ENCODE peak calls at places on chromosomes 5 and 9, in four cellular contexts. One of them, this sample, is unnamed.

GRCh38 chr5:179265529-179266290 is 79.6 kb downstream of the ADAMTS2 start:
- DNase-seq in cardiac fibroblast: peak
- DNase-seq in astrocyte of the cerebellum: peak
- DNase-seq in fibroblast of lung: peak
- DNase-seq in this sample: peak

GRCh38 chr5:103476776-103477175 is 85.8 kb downstream of the NUDT12 start:
- DNase-seq in astrocyte of the cerebellum: no peak
- DNase-seq in fibroblast of lung: no peak
- DNase-seq in cardiac fibroblast: no peak
- DNase-seq in this sample: no peak

GRCh38 chr5:74212336-74212735 is 428.2 kb downstream of the ENC1 start:
- DNase-seq in fibroblast of lung: peak
- DNase-seq in cardiac fibroblast: peak
- DNase-seq in astrocyte of the cerebellum: no peak
- DNase-seq in this sample: no peak

GRCh38 chr9:91246842-91247241 is 114.9 kb downstream of the AUH start:
- DNase-seq in astrocyte of the cerebellum: no peak
- DNase-seq in cardiac fibroblast: peak
- DNase-seq in fibroblast of lung: peak
- DNase-seq in this sample: no peak

GRCh38 chr5:180137401-180138213 is 66.0 kb upstream of the RNF130 start:
- DNase-seq in cardiac fibroblast: no peak
- DNase-seq in fibroblast of lung: no peak
- DNase-seq in astrocyte of the cerebellum: no peak
- DNase-seq in this sample: no peak

GRCh38 chr5:107617052-107617451 is 53.7 kb downstream of the EFNA5 start:
- DNase-seq in fibroblast of lung: no peak
- DNase-seq in astrocyte of the cerebellum: no peak
- DNase-seq in cardiac fibroblast: no peak
- DNase-seq in this sample: no peak

GRCh38 chr5:93717162-93717561 is 24.2 kb downstream of the POU5F2 start:
- DNase-seq in cardiac fibroblast: peak
- DNase-seq in astrocyte of the cerebellum: peak
- DNase-seq in fibroblast of lung: peak
- DNase-seq in this sample: no peak

GRCh38 chr9:100419166-100419565 is 7.8 kb upstream of the MSANTD3 start:
- DNase-seq in fibroblast of lung: no peak
- DNase-seq in cardiac fibroblast: no peak
- DNase-seq in astrocyte of the cerebellum: no peak
- DNase-seq in this sample: no peak

GRCh38 chr9:8764041-8764440 is 964.5 kb upstream of the DMAC1 start:
- DNase-seq in cardiac fibroblast: peak
- DNase-seq in astrocyte of the cerebellum: no peak
- DNase-seq in fibroblast of lung: peak
- DNase-seq in this sample: peak

GRCh38 chr5:41408676-41409443 is 101.5 kb downstream of the PLCXD3 start:
- DNase-seq in fibroblast of lung: peak
- DNase-seq in astrocyte of the cerebellum: no peak
- DNase-seq in cardiac fibroblast: peak
- DNase-seq in this sample: no peak

GRCh38 chr9:136255896-136256890 is 10.6 kb upstream of the QSOX2 start:
- DNase-seq in astrocyte of the cerebellum: no peak
- DNase-seq in fibroblast of lung: no peak
- DNase-seq in cardiac fibroblast: no peak
- DNase-seq in this sample: no peak

GRCh38 chr5:179623906-179624741 is 653 bp upstream of the HNRNPH1 start:
- DNase-seq in astrocyte of the cerebellum: peak
- DNase-seq in fibroblast of lung: peak
- DNase-seq in cardiac fibroblast: peak
- DNase-seq in this sample: peak

GRCh38 chr9:113620016-113620376 is 156.5 kb downstream of the RGS3 start:
- DNase-seq in fibroblast of lung: no peak
- DNase-seq in cardiac fibroblast: no peak
- DNase-seq in astrocyte of the cerebellum: no peak
- DNase-seq in this sample: no peak

GRCh38 chr9:112361602-112362001 is 18.3 kb upstream of the HSDL2 start:
- DNase-seq in astrocyte of the cerebellum: peak
- DNase-seq in fibroblast of lung: peak
- DNase-seq in cardiac fibroblast: peak
- DNase-seq in this sample: no peak

GRCh38 chr5:170748986-170749385 is 34.5 kb upstream of the GABRP start:
- DNase-seq in fibroblast of lung: no peak
- DNase-seq in cardiac fibroblast: no peak
- DNase-seq in astrocyte of the cerebellum: no peak
- DNase-seq in this sample: no peak

GRCh38 chr5:125756456-125756855 is 666.8 kb upstream of the GRAMD2B start:
- DNase-seq in cardiac fibroblast: peak
- DNase-seq in astrocyte of the cerebellum: no peak
- DNase-seq in fibroblast of lung: peak
- DNase-seq in this sample: no peak

GRCh38 chr5:119721775-119722174 is 92.4 kb downstream of the FAM170A start:
- DNase-seq in cardiac fibroblast: no peak
- DNase-seq in astrocyte of the cerebellum: no peak
- DNase-seq in fibroblast of lung: no peak
- DNase-seq in this sample: no peak

GRCh38 chr9:97969014-97969413 is 14.1 kb upstream of the ANP32B start:
- DNase-seq in fibroblast of lung: no peak
- DNase-seq in cardiac fibroblast: no peak
- DNase-seq in astrocyte of the cerebellum: no peak
- DNase-seq in this sample: no peak

GRCh38 chr5:37002176-37002751 is 125.7 kb downstream of the NIPBL start:
- DNase-seq in astrocyte of the cerebellum: no peak
- DNase-seq in fibroblast of lung: no peak
- DNase-seq in cardiac fibroblast: no peak
- DNase-seq in this sample: no peak

GRCh38 chr5:122120957-122121356 is 8.4 kb upstream of the ZNF474 start:
- DNase-seq in astrocyte of the cerebellum: no peak
- DNase-seq in fibroblast of lung: no peak
- DNase-seq in cardiac fibroblast: peak
- DNase-seq in this sample: no peak

GRCh38 chr9:21479152-21479702 is 2.9 kb downstream of the IFNE start:
- DNase-seq in fibroblast of lung: no peak
- DNase-seq in cardiac fibroblast: no peak
- DNase-seq in astrocyte of the cerebellum: no peak
- DNase-seq in this sample: no peak

GRCh38 chr9:21470126-21470525 is 12.0 kb downstream of the IFNE start:
- DNase-seq in cardiac fibroblast: no peak
- DNase-seq in fibroblast of lung: no peak
- DNase-seq in astrocyte of the cerebellum: no peak
- DNase-seq in this sample: no peak

GRCh38 chr9:21477466-21477865 is 4.6 kb downstream of the IFNE start:
- DNase-seq in fibroblast of lung: no peak
- DNase-seq in cardiac fibroblast: no peak
- DNase-seq in astrocyte of the cerebellum: no peak
- DNase-seq in this sample: no peak

GRCh38 chr9:21473236-21473635 is 8.9 kb downstream of the IFNE start:
- DNase-seq in fibroblast of lung: no peak
- DNase-seq in cardiac fibroblast: no peak
- DNase-seq in astrocyte of the cerebellum: no peak
- DNase-seq in this sample: no peak
- H3K4me3 ChIP-seq in fibroblast of lung: no peak
- H3K4me3 ChIP-seq in cardiac fibroblast: no peak
- H3K4me3 ChIP-seq in astrocyte of the cerebellum: no peak
- H3K4me3 ChIP-seq in this sample: no peak

DNA sequence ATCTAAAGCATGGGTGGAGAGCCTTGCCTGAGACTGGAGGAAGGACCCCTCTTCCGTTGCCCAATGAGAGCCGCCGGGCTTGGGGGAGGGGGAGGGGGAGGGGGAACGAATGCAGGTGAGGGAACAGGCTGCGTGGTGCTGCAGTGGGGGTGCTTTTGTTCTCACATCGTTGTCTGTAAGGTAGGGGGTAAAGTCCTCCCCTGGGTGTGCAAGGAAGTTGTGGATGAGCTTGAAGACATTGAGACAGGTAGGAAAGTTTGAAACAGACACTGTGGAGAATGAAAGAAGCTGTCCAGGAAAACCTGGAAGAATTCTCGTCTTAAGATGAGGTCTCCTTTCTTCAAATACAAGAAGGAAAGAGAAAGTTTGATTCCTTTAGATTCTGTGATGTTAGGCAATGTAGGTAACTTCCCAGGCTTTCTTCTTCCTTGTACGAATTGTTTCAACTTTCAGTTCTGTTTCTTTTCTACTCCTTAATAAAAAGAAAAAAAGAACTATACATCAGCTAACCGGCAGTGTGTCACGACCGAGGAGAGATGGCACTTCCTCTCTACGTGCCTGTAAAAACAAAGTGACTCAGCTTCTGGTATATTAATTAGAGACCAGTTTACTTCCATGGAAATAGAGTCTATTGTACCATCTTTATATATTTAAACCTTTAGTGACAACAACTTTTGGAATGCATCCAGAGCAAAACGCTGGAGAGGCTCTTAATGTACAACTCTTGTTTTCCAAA is 94.3 kb upstream of the LIFR start:
- DNase-seq in astrocyte of the cerebellum: no peak
- DNase-seq in fibroblast of lung: peak
- DNase-seq in cardiac fibroblast: peak
- DNase-seq in this sample: peak
- H3K4me3 ChIP-seq in astrocyte of the cerebellum: no peak
- H3K4me3 ChIP-seq in fibroblast of lung: no peak
- H3K4me3 ChIP-seq in cardiac fibroblast: no peak
- H3K4me3 ChIP-seq in this sample: no peak

GRCh38 chr5:181236954-181237641 is 6.6 kb downstream of the RACK1 start:
- DNase-seq in astrocyte of the cerebellum: no peak
- DNase-seq in fibroblast of lung: no peak
- DNase-seq in cardiac fibroblast: no peak
- DNase-seq in this sample: no peak
- H3K4me3 ChIP-seq in astrocyte of the cerebellum: no peak
- H3K4me3 ChIP-seq in fibroblast of lung: no peak
- H3K4me3 ChIP-seq in cardiac fibroblast: no peak
- H3K4me3 ChIP-seq in this sample: no peak

DNA sequence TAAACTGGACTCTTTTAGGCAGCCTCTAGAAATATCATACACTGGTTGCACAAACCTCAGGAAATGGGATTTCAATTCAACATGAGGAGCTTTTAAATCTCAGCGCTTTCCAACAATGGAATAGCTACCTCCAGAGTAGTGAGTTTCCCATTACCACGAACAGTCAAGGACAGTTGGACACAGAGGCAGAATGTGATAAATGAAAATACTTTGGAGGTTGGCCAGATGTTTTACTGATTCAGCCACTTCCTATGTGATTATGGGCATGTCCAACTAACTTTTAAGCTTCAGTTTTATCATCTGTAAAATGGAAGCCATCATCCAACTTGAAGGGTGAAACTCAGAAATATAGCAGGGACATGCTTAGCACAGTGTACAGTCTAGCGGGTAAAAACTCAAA is 2.1 kb downstream of the FBXW2 start:
- DNase-seq in fibroblast of lung: no peak
- DNase-seq in cardiac fibroblast: peak
- DNase-seq in astrocyte of the cerebellum: no peak
- DNase-seq in this sample: no peak
- H3K4me3 ChIP-seq in fibroblast of lung: no peak
- H3K4me3 ChIP-seq in cardiac fibroblast: no peak
- H3K4me3 ChIP-seq in astrocyte of the cerebellum: no peak
- H3K4me3 ChIP-seq in this sample: peak

DNA sequence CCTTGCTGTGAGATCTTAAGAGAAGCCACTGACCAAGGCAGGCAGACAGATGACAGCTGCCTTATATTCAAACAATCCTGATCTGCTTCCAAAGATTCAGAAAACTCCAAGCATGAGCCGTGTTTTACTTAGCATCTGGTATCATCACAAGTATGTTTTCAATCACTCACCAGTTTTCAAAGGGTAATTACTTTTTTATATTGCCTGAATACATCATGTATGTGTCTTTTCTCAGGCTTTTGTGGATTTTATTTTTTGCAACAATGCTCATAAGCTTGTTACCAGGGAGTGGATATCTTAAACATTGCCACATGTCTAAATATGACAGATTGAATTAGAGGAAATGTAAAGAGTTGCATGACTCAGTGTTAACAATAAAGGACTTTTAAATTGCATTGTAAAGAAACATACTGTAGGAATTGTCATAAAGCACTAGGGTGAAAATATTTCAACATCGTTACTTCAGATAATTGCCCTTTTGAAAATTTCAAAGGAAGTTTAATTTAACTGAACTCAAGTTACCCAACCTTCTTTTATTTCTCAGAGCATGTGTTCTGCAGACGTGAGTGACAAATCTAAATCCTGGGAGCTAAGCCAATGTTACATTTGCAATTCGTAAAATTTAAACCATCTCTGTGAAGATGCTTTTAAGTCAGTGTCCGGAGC is 326.1 kb downstream of the PLK2 start:
- DNase-seq in fibroblast of lung: peak
- DNase-seq in astrocyte of the cerebellum: no peak
- DNase-seq in cardiac fibroblast: peak
- DNase-seq in this sample: peak
- H3K4me3 ChIP-seq in fibroblast of lung: no peak
- H3K4me3 ChIP-seq in astrocyte of the cerebellum: no peak
- H3K4me3 ChIP-seq in cardiac fibroblast: no peak
- H3K4me3 ChIP-seq in this sample: no peak

DNA sequence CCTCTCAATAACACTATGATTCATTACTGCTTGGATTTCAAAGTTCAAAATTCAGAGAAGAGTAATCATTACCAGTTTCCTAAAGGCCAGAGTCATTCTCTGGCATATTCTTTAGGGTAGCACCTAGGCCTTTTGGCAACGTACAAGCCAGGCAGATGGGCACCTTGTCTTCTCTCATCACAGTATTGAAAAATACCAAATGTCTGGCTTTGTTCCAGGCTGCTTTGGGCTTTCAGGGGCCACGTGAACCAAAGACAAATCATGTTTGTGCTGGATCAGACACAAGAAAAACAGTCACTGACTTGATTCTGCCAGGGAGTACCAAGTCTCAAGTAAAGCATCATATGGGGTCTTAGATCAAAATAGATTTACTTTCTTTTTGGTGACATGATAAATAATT is 15.5 kb downstream of the MEGF9 start:
- DNase-seq in cardiac fibroblast: peak
- DNase-seq in astrocyte of the cerebellum: no peak
- DNase-seq in fibroblast of lung: peak
- DNase-seq in this sample: no peak
- H3K4me3 ChIP-seq in cardiac fibroblast: no peak
- H3K4me3 ChIP-seq in astrocyte of the cerebellum: no peak
- H3K4me3 ChIP-seq in fibroblast of lung: no peak
- H3K4me3 ChIP-seq in this sample: no peak